ENCODE peak calls at places on chromosomes 13 and 19, in seven cellular contexts. F, G, Y, X, E, P and S are unnamed samples.

GRCh38 chr13:112774448-112774792 is 84.6 kb downstream of the ATP11A start:
- DNase-seq in F (no peak), G (no peak), Y (no peak), X (no peak), E (no peak), P (no peak), S (no peak)

GRCh38 chr13:78241278-78241919 is 322.8 kb upstream of the EDNRB start:
- DNase-seq in F (peak), G (no peak), Y (peak), X (peak), E (peak), P (no peak), S (peak)

GRCh38 chr19:58009666-58010301 is 7.2 kb upstream of the ZNF606 start:
- DNase-seq in F (no peak), G (peak), Y (peak), X (peak), E (peak), P (peak), S (peak)

GRCh38 chr19:48330012-48330681 is 4.8 kb downstream of the EMP3 start:
- DNase-seq in F (peak), G (peak), Y (no peak), X (peak), E (peak), P (peak), S (peak)

GRCh38 chr13:39825886-39826285 is 170.4 kb downstream of the COG6 start:
- DNase-seq in F (no peak), G (no peak), Y (no peak), X (no peak), E (no peak), P (no peak), S (no peak)

GRCh38 chr13:33015791-33016323 is 366 bp upstream of the KL start:
- DNase-seq in F (no peak), G (no peak), Y (no peak), X (peak), E (peak), P (no peak), S (no peak)

GRCh38 chr13:81473366-81473899 is 1132.5 kb upstream of the SPRY2 start:
- DNase-seq in F (no peak), G (no peak), Y (no peak), X (no peak), E (no peak), P (no peak), S (peak)

GRCh38 chr19:50551713-50552187 is 16.5 kb downstream of the LRRC4B start:
- DNase-seq in F (no peak), G (no peak), Y (no peak), X (no peak), E (no peak), P (no peak), S (no peak)

GRCh38 chr19:47471733-47472457 is at the start of gene SLC8A2:
- DNase-seq in F (peak), G (no peak), Y (peak), X (peak), E (no peak), P (peak), S (peak)

GRCh38 chr13:33229446-33230177 is 55.9 kb downstream of the STARD13 start:
- DNase-seq in F (no peak), G (peak), Y (no peak), X (peak), E (no peak), P (no peak), S (no peak)

GRCh38 chr13:90232291-90232690 is 1115.2 kb upstream of the MIR17HG start:
- DNase-seq in F (no peak), G (no peak), Y (no peak), X (no peak), E (no peak), P (no peak), S (no peak)

GRCh38 chr19:46980756-46981155 is 38.9 kb upstream of the NPAS1 start:
- DNase-seq in F (no peak), G (no peak), Y (no peak), X (no peak), E (no peak), P (no peak), S (no peak)

GRCh38 chr19:4414800-4415251 is 12.4 kb downstream of the CHAF1A start:
- DNase-seq in F (no peak), G (no peak), Y (no peak), X (no peak), E (no peak), P (no peak), S (no peak)

GRCh38 chr19:35249146-35249847 is 495 bp downstream of the LSR start:
- DNase-seq in F (peak), G (no peak), Y (no peak), X (peak), E (no peak), P (no peak), S (peak)

GRCh38 chr19:2274185-2274711 is 7.7 kb downstream of the PEAK3 start:
- DNase-seq in F (no peak), G (no peak), Y (no peak), X (no peak), E (no peak), P (no peak), S (no peak)

GRCh38 chr19:41626877-41627276 is at the start of gene CEACAM4:
- DNase-seq in F (no peak), G (peak), Y (no peak), X (peak), E (no peak), P (no peak), S (no peak)

GRCh38 chr13:50275392-50276063 is 260.3 kb downstream of the KCNRG start:
- DNase-seq in F (no peak), G (no peak), Y (no peak), X (no peak), E (no peak), P (no peak), S (peak)

GRCh38 chr19:49064768-49065611 is at the start of gene NTF4:
- DNase-seq in F (no peak), G (no peak), Y (no peak), X (no peak), E (no peak), P (no peak), S (peak)

GRCh38 chr13:23710366-23710765 is 140.2 kb downstream of the TNFRSF19 start:
- DNase-seq in F (no peak), G (no peak), Y (no peak), X (no peak), E (no peak), P (no peak), S (peak)

GRCh38 chr19:15195381-15195964 is 5.3 kb downstream of the NOTCH3 start:
- DNase-seq in F (no peak), G (no peak), Y (peak), X (peak), E (no peak), P (peak), S (peak)

GRCh38 chr13:110382229-110382628 is 75.1 kb downstream of the COL4A2 start:
- DNase-seq in F (no peak), G (no peak), Y (peak), X (no peak), E (no peak), P (no peak), S (peak)

GRCh38 chr13:25215253-25215575 is 43.1 kb upstream of the AMER2 start:
- DNase-seq in F (no peak), G (no peak), Y (no peak), X (no peak), E (no peak), P (no peak), S (no peak)

GRCh38 chr19:13588953-13589833 is 82.9 kb upstream of the CACNA1A start:
- DNase-seq in F (peak), G (peak), Y (peak), X (peak), E (peak), P (peak), S (peak)

GRCh38 chr13:27621116-27621365 is 651 bp upstream of the POLR1D start:
- DNase-seq in F (no peak), G (no peak), Y (no peak), X (no peak), E (no peak), P (no peak), S (peak)

GRCh38 chr13:75405976-75406703 is 75.8 kb downstream of the TBC1D4 start:
- DNase-seq in F (no peak), G (peak), Y (no peak), X (no peak), E (no peak), P (no peak), S (no peak)

GRCh38 chr19:5338661-5339469 is 1.7 kb downstream of the PTPRS start:
- DNase-seq in F (no peak), G (no peak), Y (no peak), X (no peak), E (peak), P (no peak), S (no peak)

GRCh38 chr13:84645196-84646071 is 763.2 kb upstream of the SLITRK1 start:
- DNase-seq in F (no peak), G (no peak), Y (no peak), X (no peak), E (no peak), P (no peak), S (peak)

GRCh38 chr13:77810430-77810829 is 108.2 kb downstream of the EDNRB start:
- DNase-seq in F (peak), G (no peak), Y (no peak), X (no peak), E (no peak), P (no peak), S (peak)

GRCh38 chr19:37572203-37572602 is 22.4 kb downstream of the ZNF571 start:
- DNase-seq in F (no peak), G (no peak), Y (peak), X (no peak), E (no peak), P (no peak), S (peak)

GRCh38 chr13:45132384-45133064 is 12.2 kb downstream of the GTF2F2 start:
- DNase-seq in F (peak), G (no peak), Y (no peak), X (no peak), E (peak), P (no peak), S (peak)

GRCh38 chr13:66689628-66690027 is 540.5 kb downstream of the PCDH9 start:
- DNase-seq in F (peak), G (no peak), Y (peak), X (no peak), E (no peak), P (no peak), S (peak)

GRCh38 chr19:53906211-53907192 is 2.6 kb upstream of the CACNG7 start:
- DNase-seq in F (peak), G (peak), Y (no peak), X (peak), E (peak), P (no peak), S (peak)
- TF ChIP-seq CTCF in F (peak), G (peak), Y (peak), X (peak), E (peak), P (peak), S (peak)

GRCh38 chr19:658916-659839 is 3.8 kb downstream of the RNF126 start:
- DNase-seq in F (peak), G (no peak), Y (peak), X (peak), E (no peak), P (no peak), S (peak)
- H3K4me3 ChIP-seq in F (peak), G (no peak), Y (no peak), X (peak), E (peak), P (no peak), S (peak)

GRCh38 chr13:31161583-31162150 is at the start of gene HSPH1:
- DNase-seq in F (peak), G (peak), Y (peak), X (peak), E (peak), P (peak), S (peak)
- TF ChIP-seq CTCF in F (peak), G (peak), Y (peak), X (peak), E (peak), P (peak), S (peak)

GRCh38 chr13:19634129-19634740 is 776 bp downstream of the MPHOSPH8 start:
- DNase-seq in F (peak), G (peak), Y (peak), X (peak), E (no peak), P (no peak), S (peak)

GRCh38 chr13:19632915-19633339 is 532 bp upstream of the MPHOSPH8 start:
- DNase-seq in F (no peak), G (no peak), Y (no peak), X (no peak), E (no peak), P (no peak), S (no peak)

GRCh38 chr13:19633340-19634128 is at the start of gene MPHOSPH8:
- DNase-seq in F (peak), G (peak), Y (peak), X (peak), E (peak), P (peak), S (peak)
- H3K4me3 ChIP-seq in F (peak), G (peak), Y (peak), X (peak), E (peak), P (peak), S (peak)

GRCh38 chr13:29545988-29546387 is 49.5 kb downstream of the SLC7A1 start:
- DNase-seq in F (no peak), G (no peak), Y (no peak), X (no peak), E (no peak), P (no peak), S (no peak)

GRCh38 chr13:29546662-29547061 is 48.8 kb downstream of the SLC7A1 start:
- DNase-seq in F (no peak), G (no peak), Y (no peak), X (no peak), E (no peak), P (no peak), S (no peak)

GRCh38 chr13:29541400-29541799 is 54.1 kb downstream of the SLC7A1 start:
- DNase-seq in F (no peak), G (no peak), Y (no peak), X (no peak), E (no peak), P (no peak), S (no peak)

GRCh38 chr13:29540799-29541198 is 54.7 kb downstream of the SLC7A1 start:
- DNase-seq in F (peak), G (no peak), Y (no peak), X (no peak), E (no peak), P (no peak), S (no peak)

DNA sequence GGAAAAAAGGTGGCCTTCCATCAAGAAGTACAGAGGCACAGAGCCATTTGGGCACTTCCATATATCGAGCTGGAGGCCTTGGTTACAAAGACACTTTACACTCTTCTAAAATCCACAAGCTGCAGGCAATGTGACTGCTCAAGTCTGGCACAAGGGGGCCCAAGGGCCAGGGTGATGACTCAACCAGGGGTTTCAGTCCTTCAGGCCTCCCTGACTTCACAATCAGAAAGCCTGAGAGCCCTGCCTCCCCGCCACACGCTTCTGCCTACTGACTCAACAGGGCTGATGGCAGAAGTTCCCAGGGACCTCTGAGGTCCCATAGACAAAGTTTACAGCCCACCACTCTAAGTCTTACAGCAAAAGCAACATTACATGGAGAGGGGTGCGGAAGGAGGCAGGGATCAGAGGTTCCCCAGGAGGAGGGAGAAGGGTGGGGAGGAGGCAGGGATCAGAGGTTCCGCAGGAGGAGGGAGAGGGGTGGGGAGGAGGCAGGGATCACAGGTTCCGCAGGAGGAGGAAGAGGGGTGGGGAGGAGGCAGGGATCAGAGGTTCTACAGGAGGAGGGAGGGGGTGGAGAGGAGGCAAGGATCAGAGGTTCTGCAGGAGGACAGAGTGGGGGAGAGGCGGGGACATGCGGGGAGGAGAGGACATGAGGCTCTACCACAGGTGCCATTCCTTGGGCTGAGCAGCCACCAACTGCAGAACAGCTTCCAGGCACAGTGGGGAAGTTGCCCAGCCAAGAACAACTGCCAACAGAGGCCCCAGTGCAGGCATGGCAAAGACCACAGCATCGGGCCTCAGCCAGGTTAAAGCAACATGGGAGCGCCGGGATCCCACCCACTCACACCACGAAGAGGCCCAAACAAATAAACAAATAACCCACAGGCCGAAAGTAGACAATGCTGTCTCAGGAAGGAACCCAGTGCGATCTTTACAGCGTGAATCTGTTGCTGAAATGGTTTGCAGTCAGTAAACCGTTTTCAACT is 52.0 kb downstream of the SLC7A1 start:
- DNase-seq in F (no peak), G (no peak), Y (peak), X (no peak), E (peak), P (no peak), S (peak)
- TF ChIP-seq CTCF in F (no peak), G (no peak), Y (peak), X (no peak), E (peak), P (no peak), S (no peak)

DNA sequence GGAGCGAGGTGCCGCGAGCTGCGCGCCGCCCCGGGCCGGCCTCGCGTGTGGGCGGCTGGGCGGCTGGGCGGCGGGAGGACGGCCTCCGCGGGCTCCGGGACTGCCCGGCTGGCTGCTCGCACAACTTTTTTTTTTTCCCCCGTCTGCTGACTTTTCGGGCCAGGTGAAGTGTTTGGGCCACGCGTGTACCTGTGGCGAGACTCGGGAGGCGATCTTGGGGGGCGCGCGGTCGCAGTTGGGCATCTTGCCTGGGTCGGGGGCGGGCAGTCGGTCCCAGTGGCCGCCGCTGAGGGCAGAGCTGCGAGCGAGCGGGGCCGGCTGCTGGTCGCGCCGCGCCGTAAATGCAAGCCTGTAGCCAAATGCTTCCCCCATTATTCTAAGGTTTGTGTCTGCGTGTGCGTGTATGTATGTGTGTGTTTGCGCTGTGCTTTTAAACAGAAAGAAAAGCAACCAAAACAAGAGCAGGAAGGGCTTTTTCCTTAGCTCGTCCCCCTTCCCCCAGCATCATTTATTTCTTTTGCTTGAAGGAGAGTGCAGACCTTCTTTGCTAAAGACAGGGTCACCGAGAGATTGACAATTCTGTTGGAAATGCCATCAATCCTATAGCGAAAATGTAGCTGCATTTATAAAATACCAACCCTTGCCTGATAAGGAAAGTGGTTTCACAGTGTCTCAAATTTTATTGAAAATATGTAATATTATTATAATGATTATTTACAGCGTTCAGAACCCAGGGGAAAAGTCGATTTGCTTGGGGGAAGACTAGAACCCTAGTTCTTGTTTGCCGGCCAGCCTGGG is 143.3 kb upstream of the ZNF536 start:
- DNase-seq in F (no peak), G (no peak), Y (no peak), X (no peak), E (no peak), P (no peak), S (no peak)
- H3K4me3 ChIP-seq in F (no peak), G (peak), Y (peak), X (peak), E (no peak), P (peak), S (no peak)

GRCh38 chr13:51803018-51803417 is 945 bp downstream of the DHRS12 start:
- DNase-seq in F (no peak), G (no peak), Y (no peak), X (no peak), E (no peak), P (no peak), S (no peak)

GRCh38 chr13:51802601-51803000 is 1.4 kb downstream of the DHRS12 start:
- DNase-seq in F (no peak), G (no peak), Y (no peak), X (no peak), E (no peak), P (no peak), S (no peak)

GRCh38 chr13:51804295-51805172 is 571 bp upstream of the DHRS12 start:
- DNase-seq in F (no peak), G (peak), Y (no peak), X (peak), E (no peak), P (no peak), S (no peak)

GRCh38 chr13:51805313-51805712 is 1.4 kb upstream of the DHRS12 start:
- DNase-seq in F (no peak), G (no peak), Y (no peak), X (no peak), E (no peak), P (no peak), S (no peak)

DNA sequence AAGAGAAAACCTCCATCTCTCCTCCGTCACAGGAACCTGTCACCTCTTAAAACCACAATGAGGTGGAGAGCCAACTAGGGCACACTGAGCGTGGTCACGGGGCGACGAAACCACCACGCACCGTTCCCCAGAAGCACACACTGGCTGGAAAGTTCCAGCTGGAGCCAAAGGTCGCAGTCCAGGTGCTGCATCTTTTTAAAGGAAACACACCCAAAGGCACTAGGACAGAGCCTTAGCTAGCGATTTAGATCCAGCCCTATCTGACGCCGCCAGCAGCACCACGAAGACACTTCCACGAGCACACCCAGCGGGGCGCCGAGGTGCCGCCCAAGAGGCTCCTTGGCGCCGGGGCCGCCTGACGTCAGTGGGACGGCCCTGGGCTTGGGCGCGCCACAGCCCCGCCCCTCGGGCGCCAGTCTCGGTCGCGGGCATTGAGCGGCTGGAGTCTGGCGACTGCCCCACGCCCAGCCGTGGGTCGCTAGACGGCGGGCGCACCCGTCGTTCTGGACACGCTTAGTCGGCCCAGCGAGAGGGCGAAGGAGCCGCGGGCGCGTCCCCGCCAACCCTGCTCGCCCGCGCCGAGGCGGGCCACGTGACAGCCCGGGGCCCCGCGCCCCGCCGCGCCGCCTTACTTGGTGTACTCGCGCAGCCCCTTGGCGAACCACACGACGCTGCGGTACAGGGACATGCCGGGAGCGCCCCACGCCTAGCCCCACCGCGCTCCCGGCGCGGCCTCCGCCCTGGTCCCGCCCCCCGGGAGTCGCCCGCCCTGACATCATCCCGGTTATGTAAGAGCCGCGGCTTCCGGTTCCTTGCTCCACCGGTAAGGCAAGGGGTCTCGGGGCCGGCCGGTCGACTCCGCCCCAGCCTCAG is at the start of gene DHRS12:
- DNase-seq in F (peak), G (peak), Y (peak), X (peak), E (peak), P (peak), S (peak)
- TF ChIP-seq CTCF in F (peak), G (no peak), Y (no peak), X (no peak), E (peak), P (no peak), S (no peak)